ENCODE peak calls at places on chromosomes 16 and 17, in five cellular contexts. E is effector memory CD4-positive, alpha-beta T cell; N is small intestine; M is Panc1; C is T-helper 2 cell. K is an unnamed sample.

GRCh38 chr17:55261311-55261710 is 3.4 kb upstream of the HLF start:
- DNase-seq in E (no peak), N (no peak), M (no peak), C (no peak), K (no peak)

GRCh38 chr16:13835935-13836334 is 84.0 kb upstream of the ERCC4 start:
- DNase-seq in E (no peak), N (no peak), M (no peak), C (no peak), K (no peak)

GRCh38 chr17:8187517-8188407 is 2.2 kb downstream of the BORCS6 start:
- DNase-seq in E (peak; percentile 84), N (peak; percentile 98), M (peak; percentile 100), C (peak; percentile 87), K (peak; percentile 90)

GRCh38 chr17:74742153-74742515 is 5.1 kb downstream of the RAB37 start:
- DNase-seq in E (no peak), N (peak; percentile 43), M (no peak), C (no peak), K (peak; percentile 21)

GRCh38 chr16:74760007-74760767 is 14.4 kb downstream of the FA2H start:
- DNase-seq in E (no peak), N (no peak), M (no peak), C (no peak), K (peak; percentile 43)

GRCh38 chr17:57499648-57500049 is 243.3 kb downstream of the MSI2 start:
- DNase-seq in E (no peak), N (no peak), M (no peak), C (no peak), K (no peak)

GRCh38 chr17:48444531-48445247 is 14.7 kb upstream of the SKAP1 start:
- DNase-seq in E (no peak), N (no peak), M (no peak), C (no peak), K (no peak)

GRCh38 chr17:45129426-45129939 is 2.8 kb downstream of the PLCD3 start:
- DNase-seq in E (no peak), N (no peak), M (no peak), C (no peak), K (no peak)

GRCh38 chr17:9110501-9110900 is 89.2 kb downstream of the NTN1 start:
- DNase-seq in E (no peak), N (no peak), M (no peak), C (no peak), K (no peak)

GRCh38 chr16:85234310-85235235 is 122.3 kb upstream of the CIBAR2 start:
- DNase-seq in E (no peak), N (no peak), M (no peak), C (no peak), K (peak; percentile 95)

GRCh38 chr17:17063546-17064122 is 21.4 kb downstream of the MPRIP start:
- DNase-seq in E (no peak), N (peak; percentile 77), M (no peak), C (no peak), K (no peak)

GRCh38 chr16:70685061-70685937 is 554 bp downstream of the MTSS2 start:
- DNase-seq in E (no peak), N (no peak), M (no peak), C (no peak), K (no peak)

GRCh38 chr17:75364078-75364477 is 41.4 kb downstream of the GRB2 start:
- DNase-seq in E (no peak), N (no peak), M (peak; percentile 48), C (no peak), K (peak; percentile 59)

GRCh38 chr17:2380225-2380922 is 20.5 kb downstream of the MNT start:
- DNase-seq in E (no peak), N (no peak), M (no peak), C (no peak), K (peak; percentile 36)

GRCh38 chr16:5002699-5003143 is 31.0 kb downstream of the NAGPA start:
- DNase-seq in E (no peak), N (no peak), M (no peak), C (no peak), K (no peak)

GRCh38 chr16:11562411-11562810 is 24.3 kb downstream of the LITAF start:
- DNase-seq in E (no peak), N (no peak), M (no peak), C (no peak), K (no peak)

GRCh38 chr16:88116121-88116900 is 165.1 kb downstream of the BANP start:
- DNase-seq in E (no peak), N (no peak), M (no peak), C (no peak), K (peak; percentile 22)

GRCh38 chr16:554297-554621 is 5.9 kb upstream of the PRR35 start:
- DNase-seq in E (no peak), N (no peak), M (no peak), C (no peak), K (no peak)

GRCh38 chr17:68085751-68086445 is 50.4 kb downstream of the KPNA2 start:
- DNase-seq in E (no peak), N (peak; percentile 85), M (no peak), C (no peak), K (no peak)

GRCh38 chr16:81616321-81617020 is 162.6 kb upstream of the PLCG2 start:
- DNase-seq in E (peak; percentile 64), N (peak; percentile 47), M (no peak), C (peak; percentile 47), K (peak; percentile 68)

GRCh38 chr17:49565948-49566491 is 9.7 kb upstream of the NXPH3 start:
- DNase-seq in E (no peak), N (peak; percentile 75), M (no peak), C (no peak), K (no peak)

GRCh38 chr17:63816669-63817068 is 10.6 kb upstream of the PSMC5 start:
- DNase-seq in E (no peak), N (no peak), M (no peak), C (no peak), K (peak; percentile 22)

GRCh38 chr16:69535123-69536050 is 30.4 kb upstream of the NFAT5 start:
- DNase-seq in E (no peak), N (no peak), M (no peak), C (no peak), K (peak; percentile 56)

GRCh38 chr16:86798247-86799041 is 220.1 kb downstream of the FOXL1 start:
- DNase-seq in E (no peak), N (no peak), M (no peak), C (no peak), K (no peak)

GRCh38 chr16:1823821-1824220 is 2.8 kb downstream of the HAGH start:
- DNase-seq in E (no peak), N (peak; percentile 76), M (no peak), C (no peak), K (peak; percentile 57)

GRCh38 chr17:67718325-67718941 is 697 bp downstream of the NOL11 start:
- DNase-seq in E (no peak), N (peak; percentile 16), M (no peak), C (peak; percentile 7), K (peak; percentile 38)

GRCh38 chr17:83067071-83067717 is 12.2 kb upstream of the METRNL start:
- DNase-seq in E (no peak), N (no peak), M (no peak), C (no peak), K (no peak)

GRCh38 chr17:67238976-67239375 is 6.0 kb downstream of the HELZ start:
- DNase-seq in E (no peak), N (no peak), M (no peak), C (no peak), K (no peak)

GRCh38 chr17:26818736-26819135 is 475.2 kb upstream of the WSB1 start:
- DNase-seq in E (no peak), N (peak; percentile 19), M (no peak), C (no peak), K (no peak)

GRCh38 chr17:77892469-77893143 is 65.9 kb upstream of the TNRC6C start:
- DNase-seq in E (no peak), N (no peak), M (no peak), C (no peak), K (no peak)

GRCh38 chr17:81993726-81994592 is 16.5 kb downstream of the ASPSCR1 start:
- DNase-seq in E (no peak), N (no peak), M (no peak), C (no peak), K (no peak)

K was measured in AG08396.